ENCODE peak calls at places on chromosomes 4 and X, in six cellular contexts. One of them, this sample, is unnamed.

GRCh38 chr4:120733054-120733453 is 189.5 kb downstream of the PRDM5 start:
- DNase-seq in GM12892: no peak
- DNase-seq in A673: no peak
- DNase-seq in activated naive CD8-positive, alpha-beta T cell treated with anti-CD3 and anti-CD28 coated beads, Interleukin-2, amount 50 U/mL, for 24 hours: no peak
- DNase-seq in ACHN: no peak
- DNase-seq in naive thymus-derived CD8-positive, alpha-beta T cell: no peak
- DNase-seq in this sample: no peak

GRCh38 chr4:28443786-28444412 is 1583.3 kb downstream of the STIM2 start:
- DNase-seq in GM12892: no peak
- DNase-seq in A673: no peak
- DNase-seq in activated naive CD8-positive, alpha-beta T cell treated with anti-CD3 and anti-CD28 coated beads, Interleukin-2, amount 50 U/mL, for 24 hours: no peak
- DNase-seq in ACHN: no peak
- DNase-seq in naive thymus-derived CD8-positive, alpha-beta T cell: no peak
- DNase-seq in this sample: no peak

GRCh38 chrX:1592128-1592862 is 891 bp downstream of the AKAP17A start:
- DNase-seq in GM12892: peak
- DNase-seq in A673: no peak
- DNase-seq in activated naive CD8-positive, alpha-beta T cell treated with anti-CD3 and anti-CD28 coated beads, Interleukin-2, amount 50 U/mL, for 24 hours: peak
- DNase-seq in ACHN: no peak
- DNase-seq in naive thymus-derived CD8-positive, alpha-beta T cell: no peak
- DNase-seq in this sample: no peak

GRCh38 chr4:109576462-109576861 is 16.4 kb downstream of the MCUB start:
- DNase-seq in GM12892: no peak
- DNase-seq in A673: peak
- DNase-seq in activated naive CD8-positive, alpha-beta T cell treated with anti-CD3 and anti-CD28 coated beads, Interleukin-2, amount 50 U/mL, for 24 hours: no peak
- DNase-seq in ACHN: no peak
- DNase-seq in naive thymus-derived CD8-positive, alpha-beta T cell: no peak
- DNase-seq in this sample: no peak

GRCh38 chr4:105594094-105595010 is 41.9 kb downstream of the ARHGEF38 start:
- DNase-seq in GM12892: no peak
- DNase-seq in A673: no peak
- DNase-seq in activated naive CD8-positive, alpha-beta T cell treated with anti-CD3 and anti-CD28 coated beads, Interleukin-2, amount 50 U/mL, for 24 hours: no peak
- DNase-seq in ACHN: no peak
- DNase-seq in naive thymus-derived CD8-positive, alpha-beta T cell: no peak
- DNase-seq in this sample: no peak

GRCh38 chr4:77006753-77007355 is 57.3 kb downstream of the SEPTIN11 start:
- DNase-seq in GM12892: no peak
- DNase-seq in A673: no peak
- DNase-seq in activated naive CD8-positive, alpha-beta T cell treated with anti-CD3 and anti-CD28 coated beads, Interleukin-2, amount 50 U/mL, for 24 hours: no peak
- DNase-seq in ACHN: no peak
- DNase-seq in naive thymus-derived CD8-positive, alpha-beta T cell: no peak
- DNase-seq in this sample: no peak

GRCh38 chr4:2728221-2728620 is 27.9 kb downstream of the TNIP2 start:
- DNase-seq in GM12892: no peak
- DNase-seq in A673: no peak
- DNase-seq in activated naive CD8-positive, alpha-beta T cell treated with anti-CD3 and anti-CD28 coated beads, Interleukin-2, amount 50 U/mL, for 24 hours: no peak
- DNase-seq in ACHN: no peak
- DNase-seq in naive thymus-derived CD8-positive, alpha-beta T cell: no peak
- DNase-seq in this sample: no peak

GRCh38 chr4:600850-601515 is 24.4 kb upstream of the PDE6B start:
- DNase-seq in GM12892: no peak
- DNase-seq in A673: no peak
- DNase-seq in activated naive CD8-positive, alpha-beta T cell treated with anti-CD3 and anti-CD28 coated beads, Interleukin-2, amount 50 U/mL, for 24 hours: peak
- DNase-seq in ACHN: no peak
- DNase-seq in naive thymus-derived CD8-positive, alpha-beta T cell: no peak
- DNase-seq in this sample: no peak

GRCh38 chr4:40306991-40307390 is 28.1 kb upstream of the CHRNA9 start:
- DNase-seq in GM12892: no peak
- DNase-seq in A673: no peak
- DNase-seq in activated naive CD8-positive, alpha-beta T cell treated with anti-CD3 and anti-CD28 coated beads, Interleukin-2, amount 50 U/mL, for 24 hours: no peak
- DNase-seq in ACHN: no peak
- DNase-seq in naive thymus-derived CD8-positive, alpha-beta T cell: no peak
- DNase-seq in this sample: peak

GRCh38 chrX:27728291-27728690 is 79.5 kb upstream of the MAGEB10 start:
- DNase-seq in GM12892: no peak
- DNase-seq in A673: no peak
- DNase-seq in activated naive CD8-positive, alpha-beta T cell treated with anti-CD3 and anti-CD28 coated beads, Interleukin-2, amount 50 U/mL, for 24 hours: no peak
- DNase-seq in ACHN: no peak
- DNase-seq in naive thymus-derived CD8-positive, alpha-beta T cell: no peak
- DNase-seq in this sample: no peak

GRCh38 chrX:132948648-132949260 is 9.7 kb downstream of the HS6ST2 start:
- DNase-seq in GM12892: no peak
- DNase-seq in A673: peak
- DNase-seq in activated naive CD8-positive, alpha-beta T cell treated with anti-CD3 and anti-CD28 coated beads, Interleukin-2, amount 50 U/mL, for 24 hours: no peak
- DNase-seq in ACHN: peak
- DNase-seq in naive thymus-derived CD8-positive, alpha-beta T cell: no peak
- DNase-seq in this sample: no peak

GRCh38 chrX:47620303-47620685 is 637 bp upstream of the SYN1 start:
- DNase-seq in GM12892: no peak
- DNase-seq in A673: no peak
- DNase-seq in activated naive CD8-positive, alpha-beta T cell treated with anti-CD3 and anti-CD28 coated beads, Interleukin-2, amount 50 U/mL, for 24 hours: no peak
- DNase-seq in ACHN: no peak
- DNase-seq in naive thymus-derived CD8-positive, alpha-beta T cell: no peak
- DNase-seq in this sample: no peak

GRCh38 chr4:24857996-24858395 is 54.8 kb downstream of the CCDC149 start:
- DNase-seq in GM12892: no peak
- DNase-seq in A673: no peak
- DNase-seq in activated naive CD8-positive, alpha-beta T cell treated with anti-CD3 and anti-CD28 coated beads, Interleukin-2, amount 50 U/mL, for 24 hours: no peak
- DNase-seq in ACHN: no peak
- DNase-seq in naive thymus-derived CD8-positive, alpha-beta T cell: no peak
- DNase-seq in this sample: no peak

This sample was measured in DND-41.